ENCODE peak calls at places on chromosomes 6 and 20, in six cellular contexts. One of them, this sample, is unnamed.

GRCh38 chr20:37932919-37933318 is 30.0 kb downstream of the VSTM2L start:
- DNase-seq in GM23338: no peak
- DNase-seq in HuH-7.5: no peak
- DNase-seq in DMS 273 treated with DMSO at 0.1 percent for 48 hours: no peak
- DNase-seq in left ventricle myocardium superior: no peak
- DNase-seq in kidney tubule cell: peak; percentile 49
- DNase-seq in this sample: no peak

GRCh38 chr20:58223358-58223941 is 5.0 kb downstream of the ANKRD60 start:
- DNase-seq in DMS 273 treated with DMSO at 0.1 percent for 48 hours: no peak
- DNase-seq in GM23338: no peak
- DNase-seq in left ventricle myocardium superior: no peak
- DNase-seq in HuH-7.5: no peak
- DNase-seq in kidney tubule cell: no peak
- DNase-seq in this sample: no peak

GRCh38 chr6:21185849-21186478 is 407.6 kb upstream of the SOX4 start:
- DNase-seq in kidney tubule cell: no peak
- DNase-seq in GM23338: peak; percentile 96
- DNase-seq in DMS 273 treated with DMSO at 0.1 percent for 48 hours: no peak
- DNase-seq in HuH-7.5: no peak
- DNase-seq in left ventricle myocardium superior: no peak
- DNase-seq in this sample: no peak

GRCh38 chr20:3202965-3203314 is 1.5 kb downstream of the DDRGK1 start:
- DNase-seq in DMS 273 treated with DMSO at 0.1 percent for 48 hours: no peak
- DNase-seq in GM23338: no peak
- DNase-seq in kidney tubule cell: no peak
- DNase-seq in left ventricle myocardium superior: no peak
- DNase-seq in HuH-7.5: no peak
- DNase-seq in this sample: no peak

GRCh38 chr6:96410467-96410866 is 111.1 kb upstream of the UFL1 start:
- DNase-seq in left ventricle myocardium superior: no peak
- DNase-seq in GM23338: no peak
- DNase-seq in kidney tubule cell: no peak
- DNase-seq in DMS 273 treated with DMSO at 0.1 percent for 48 hours: no peak
- DNase-seq in HuH-7.5: no peak
- DNase-seq in this sample: no peak

GRCh38 chr6:111984081-111984480 is 69.8 kb upstream of the CCN6 start:
- DNase-seq in kidney tubule cell: no peak
- DNase-seq in GM23338: no peak
- DNase-seq in HuH-7.5: no peak
- DNase-seq in left ventricle myocardium superior: no peak
- DNase-seq in DMS 273 treated with DMSO at 0.1 percent for 48 hours: no peak
- DNase-seq in this sample: no peak

GRCh38 chr6:131029661-131030297 is 33.3 kb downstream of the EPB41L2 start:
- DNase-seq in GM23338: peak; percentile 30
- DNase-seq in left ventricle myocardium superior: no peak
- DNase-seq in kidney tubule cell: peak; percentile 74
- DNase-seq in DMS 273 treated with DMSO at 0.1 percent for 48 hours: no peak
- DNase-seq in HuH-7.5: no peak
- DNase-seq in this sample: no peak

GRCh38 chr6:150711584-150712501 is 112.2 kb downstream of the PLEKHG1 start:
- DNase-seq in GM23338: no peak
- DNase-seq in kidney tubule cell: no peak
- DNase-seq in HuH-7.5: no peak
- DNase-seq in left ventricle myocardium superior: peak; percentile 58
- DNase-seq in DMS 273 treated with DMSO at 0.1 percent for 48 hours: no peak
- DNase-seq in this sample: no peak

This sample was measured in osteocyte.